ENCODE peak calls at places on chromosome 16, in six cellular contexts. One of them, this sample, is unnamed.

GRCh38 chr16:31094088-31094423 is 541 bp downstream of the VKORC1 start:
- DNase-seq in EH: no peak
- DNase-seq in anterior cingulate cortex: no peak
- DNase-seq in OCI-LY7: no peak
- DNase-seq in left cardiac atrium: no peak
- DNase-seq in DMS153: no peak
- DNase-seq in this sample: peak; percentile 32

GRCh38 chr16:17921357-17921978 is 415.1 kb downstream of the NPIPA8 start:
- DNase-seq in EH: peak; percentile 37
- DNase-seq in anterior cingulate cortex: no peak
- DNase-seq in OCI-LY7: peak; percentile 51
- DNase-seq in left cardiac atrium: no peak
- DNase-seq in DMS153: no peak
- DNase-seq in this sample: peak; percentile 71

GRCh38 chr16:47143677-47144558 is at the start of gene NETO2:
- DNase-seq in EH: peak; percentile 57
- DNase-seq in anterior cingulate cortex: no peak
- DNase-seq in OCI-LY7: peak; percentile 16
- DNase-seq in left cardiac atrium: peak; percentile 51
- DNase-seq in DMS153: no peak
- DNase-seq in this sample: peak; percentile 72

GRCh38 chr16:35398208-35398607 is 1938.8 kb downstream of the TP53TG3F start:
- DNase-seq in EH: no peak
- DNase-seq in anterior cingulate cortex: no peak
- DNase-seq in OCI-LY7: no peak
- DNase-seq in left cardiac atrium: no peak
- DNase-seq in DMS153: no peak
- DNase-seq in this sample: no peak

GRCh38 chr16:17830651-17831050 is 359.9 kb upstream of the XYLT1 start:
- DNase-seq in EH: peak; percentile 61
- DNase-seq in anterior cingulate cortex: no peak
- DNase-seq in OCI-LY7: no peak
- DNase-seq in left cardiac atrium: no peak
- DNase-seq in DMS153: no peak
- DNase-seq in this sample: no peak

GRCh38 chr16:4032768-4033167 is 83.5 kb downstream of the ADCY9 start:
- DNase-seq in EH: no peak
- DNase-seq in anterior cingulate cortex: no peak
- DNase-seq in OCI-LY7: peak; percentile 31
- DNase-seq in left cardiac atrium: peak; percentile 41
- DNase-seq in DMS153: no peak
- DNase-seq in this sample: no peak

GRCh38 chr16:27067138-27067537 is 411 bp downstream of the C16orf82 start:
- DNase-seq in EH: no peak
- DNase-seq in anterior cingulate cortex: no peak
- DNase-seq in OCI-LY7: no peak
- DNase-seq in left cardiac atrium: no peak
- DNase-seq in DMS153: no peak
- DNase-seq in this sample: peak; percentile 64

GRCh38 chr16:48609453-48610023 is 442 bp downstream of the N4BP1 start:
- DNase-seq in EH: peak; percentile 69
- DNase-seq in anterior cingulate cortex: peak; percentile 35
- DNase-seq in OCI-LY7: peak; percentile 66
- DNase-seq in left cardiac atrium: peak; percentile 82
- DNase-seq in DMS153: no peak
- DNase-seq in this sample: peak; percentile 56

GRCh38 chr16:8931864-8932263 is 31.8 kb downstream of the USP7 start:
- DNase-seq in EH: peak; percentile 59
- DNase-seq in anterior cingulate cortex: no peak
- DNase-seq in OCI-LY7: peak; percentile 52
- DNase-seq in left cardiac atrium: peak; percentile 67
- DNase-seq in DMS153: no peak
- DNase-seq in this sample: peak; percentile 74

GRCh38 chr16:4314532-4315184 is 1.2 kb upstream of the GLIS2 start:
- DNase-seq in EH: peak; percentile 42
- DNase-seq in anterior cingulate cortex: no peak
- DNase-seq in OCI-LY7: peak; percentile 24
- DNase-seq in left cardiac atrium: peak; percentile 46
- DNase-seq in DMS153: peak; percentile 25
- DNase-seq in this sample: no peak

GRCh38 chr16:53404959-53405358 is 29.3 kb upstream of the RBL2 start:
- DNase-seq in EH: no peak
- DNase-seq in anterior cingulate cortex: no peak
- DNase-seq in OCI-LY7: no peak
- DNase-seq in left cardiac atrium: no peak
- DNase-seq in DMS153: no peak
- DNase-seq in this sample: no peak

GRCh38 chr16:53950677-53951076 is 246.7 kb downstream of the FTO start:
- DNase-seq in EH: no peak
- DNase-seq in anterior cingulate cortex: no peak
- DNase-seq in OCI-LY7: no peak
- DNase-seq in left cardiac atrium: no peak
- DNase-seq in DMS153: peak; percentile 69
- DNase-seq in this sample: no peak

GRCh38 chr16:3282103-3282746 is 1.1 kb upstream of the ZNF263 start:
- DNase-seq in EH: no peak
- DNase-seq in anterior cingulate cortex: no peak
- DNase-seq in OCI-LY7: no peak
- DNase-seq in left cardiac atrium: no peak
- DNase-seq in DMS153: peak; percentile 58
- DNase-seq in this sample: peak; percentile 72

GRCh38 chr16:11136600-11136999 is 119.4 kb downstream of the SOCS1 start:
- DNase-seq in EH: peak; percentile 92
- DNase-seq in anterior cingulate cortex: no peak
- DNase-seq in OCI-LY7: no peak
- DNase-seq in left cardiac atrium: peak; percentile 77
- DNase-seq in DMS153: peak; percentile 79
- DNase-seq in this sample: no peak

GRCh38 chr16:51508813-51509212 is 357.7 kb upstream of the SALL1 start:
- DNase-seq in EH: peak; percentile 50
- DNase-seq in anterior cingulate cortex: no peak
- DNase-seq in OCI-LY7: no peak
- DNase-seq in left cardiac atrium: no peak
- DNase-seq in DMS153: no peak
- DNase-seq in this sample: no peak

GRCh38 chr16:85661131-85662035 is 27.4 kb downstream of the GINS2 start:
- DNase-seq in EH: no peak
- DNase-seq in anterior cingulate cortex: no peak
- DNase-seq in OCI-LY7: no peak
- DNase-seq in left cardiac atrium: peak; percentile 22
- DNase-seq in DMS153: no peak
- DNase-seq in this sample: no peak

GRCh38 chr16:17346774-17347569 is 123.8 kb downstream of the XYLT1 start:
- DNase-seq in EH: peak; percentile 35
- DNase-seq in anterior cingulate cortex: no peak
- DNase-seq in OCI-LY7: peak; percentile 43
- DNase-seq in left cardiac atrium: no peak
- DNase-seq in DMS153: no peak
- DNase-seq in this sample: no peak

GRCh38 chr16:27446721-27447120 is 44.7 kb downstream of the IL21R start:
- DNase-seq in EH: no peak
- DNase-seq in anterior cingulate cortex: no peak
- DNase-seq in OCI-LY7: no peak
- DNase-seq in left cardiac atrium: peak; percentile 22
- DNase-seq in DMS153: no peak
- DNase-seq in this sample: no peak

GRCh38 chr16:89782489-89782888 is 34.0 kb downstream of the FANCA start:
- DNase-seq in EH: no peak
- DNase-seq in anterior cingulate cortex: no peak
- DNase-seq in OCI-LY7: no peak
- DNase-seq in left cardiac atrium: no peak
- DNase-seq in DMS153: no peak
- DNase-seq in this sample: no peak

GRCh38 chr16:11405331-11406176 is 60.3 kb downstream of the RMI2 start:
- DNase-seq in EH: peak; percentile 35
- DNase-seq in anterior cingulate cortex: no peak
- DNase-seq in OCI-LY7: peak; percentile 72
- DNase-seq in left cardiac atrium: no peak
- DNase-seq in DMS153: no peak
- DNase-seq in this sample: peak; percentile 86

GRCh38 chr16:75007443-75007842 is 8.6 kb downstream of the ZNRF1 start:
- DNase-seq in EH: peak; percentile 15
- DNase-seq in anterior cingulate cortex: no peak
- DNase-seq in OCI-LY7: no peak
- DNase-seq in left cardiac atrium: no peak
- DNase-seq in DMS153: no peak
- DNase-seq in this sample: no peak

GRCh38 chr16:52928955-52929354 is 123.7 kb downstream of the CHD9NB start:
- DNase-seq in EH: no peak
- DNase-seq in anterior cingulate cortex: no peak
- DNase-seq in OCI-LY7: no peak
- DNase-seq in left cardiac atrium: no peak
- DNase-seq in DMS153: no peak
- DNase-seq in this sample: no peak

GRCh38 chr16:67959930-67960329 is 8.5 kb downstream of the SLC12A4 start:
- DNase-seq in EH: peak; percentile 34
- DNase-seq in anterior cingulate cortex: no peak
- DNase-seq in OCI-LY7: no peak
- DNase-seq in left cardiac atrium: no peak
- DNase-seq in DMS153: no peak
- DNase-seq in this sample: no peak

GRCh38 chr16:11138769-11139623 is 117.0 kb downstream of the SOCS1 start:
- DNase-seq in EH: peak; percentile 81
- DNase-seq in anterior cingulate cortex: no peak
- DNase-seq in OCI-LY7: no peak
- DNase-seq in left cardiac atrium: no peak
- DNase-seq in DMS153: no peak
- DNase-seq in this sample: no peak

GRCh38 chr16:49620868-49621239 is 235.1 kb downstream of the ZNF423 start:
- DNase-seq in EH: peak; percentile 33
- DNase-seq in anterior cingulate cortex: no peak
- DNase-seq in OCI-LY7: no peak
- DNase-seq in left cardiac atrium: no peak
- DNase-seq in DMS153: no peak
- DNase-seq in this sample: no peak

GRCh38 chr16:4882633-4883285 is 35.5 kb downstream of the UBN1 start:
- DNase-seq in EH: peak; percentile 44
- DNase-seq in anterior cingulate cortex: no peak
- DNase-seq in OCI-LY7: no peak
- DNase-seq in left cardiac atrium: peak; percentile 58
- DNase-seq in DMS153: peak; percentile 71
- DNase-seq in this sample: no peak

GRCh38 chr16:84550096-84550495 is 45.6 kb upstream of the MEAK7 start:
- DNase-seq in EH: no peak
- DNase-seq in anterior cingulate cortex: no peak
- DNase-seq in OCI-LY7: no peak
- DNase-seq in left cardiac atrium: no peak
- DNase-seq in DMS153: no peak
- DNase-seq in this sample: no peak

GRCh38 chr16:66695474-66695934 is 1.0 kb downstream of the CMTM4 start:
- DNase-seq in EH: no peak
- DNase-seq in anterior cingulate cortex: no peak
- DNase-seq in OCI-LY7: no peak
- DNase-seq in left cardiac atrium: no peak
- DNase-seq in DMS153: no peak
- DNase-seq in this sample: no peak

GRCh38 chr16:49857423-49858181 is 1.7 kb upstream of the ZNF423 start:
- DNase-seq in EH: peak; percentile 20
- DNase-seq in anterior cingulate cortex: no peak
- DNase-seq in OCI-LY7: peak; percentile 68
- DNase-seq in left cardiac atrium: peak; percentile 60
- DNase-seq in DMS153: no peak
- DNase-seq in this sample: peak; percentile 85

GRCh38 chr16:70685938-70686375 is at the start of gene MTSS2:
- DNase-seq in EH: peak; percentile 91
- DNase-seq in anterior cingulate cortex: peak; percentile 73
- DNase-seq in OCI-LY7: no peak
- DNase-seq in left cardiac atrium: peak; percentile 84
- DNase-seq in DMS153: peak; percentile 68
- DNase-seq in this sample: peak; percentile 82

GRCh38 chr16:10834766-10835165 is 16.2 kb upstream of the TVP23A start:
- DNase-seq in EH: no peak
- DNase-seq in anterior cingulate cortex: no peak
- DNase-seq in OCI-LY7: no peak
- DNase-seq in left cardiac atrium: no peak
- DNase-seq in DMS153: no peak
- DNase-seq in this sample: no peak

GRCh38 chr16:5615868-5616642 is 518.5 kb upstream of the EEF2KMT start:
- DNase-seq in EH: peak; percentile 1
- DNase-seq in anterior cingulate cortex: peak; percentile 53
- DNase-seq in OCI-LY7: peak; percentile 63
- DNase-seq in left cardiac atrium: peak; percentile 66
- DNase-seq in DMS153: peak; percentile 70
- DNase-seq in this sample: peak; percentile 40

GRCh38 chr16:57017251-57017650 is 27.9 kb downstream of the NLRC5 start:
- DNase-seq in EH: peak; percentile 65
- DNase-seq in anterior cingulate cortex: no peak
- DNase-seq in OCI-LY7: no peak
- DNase-seq in left cardiac atrium: no peak
- DNase-seq in DMS153: no peak
- DNase-seq in this sample: no peak

GRCh38 chr16:31458073-31458834 is 1.0 kb upstream of the ARMC5 start:
- DNase-seq in EH: peak; percentile 69
- DNase-seq in anterior cingulate cortex: no peak
- DNase-seq in OCI-LY7: peak; percentile 77
- DNase-seq in left cardiac atrium: peak; percentile 75
- DNase-seq in DMS153: peak; percentile 16
- DNase-seq in this sample: peak; percentile 52

GRCh38 chr16:23324727-23325126 is 22.6 kb downstream of the SCNN1B start:
- DNase-seq in EH: no peak
- DNase-seq in anterior cingulate cortex: no peak
- DNase-seq in OCI-LY7: no peak
- DNase-seq in left cardiac atrium: no peak
- DNase-seq in DMS153: peak; percentile 99
- DNase-seq in this sample: no peak

GRCh38 chr16:80164881-80165280 is 375.9 kb upstream of the DYNLRB2 start:
- DNase-seq in EH: peak; percentile 45
- DNase-seq in anterior cingulate cortex: no peak
- DNase-seq in OCI-LY7: no peak
- DNase-seq in left cardiac atrium: no peak
- DNase-seq in DMS153: no peak
- DNase-seq in this sample: no peak

This sample was measured in WTC11.